ENCODE peak calls at places on chromosome 1, in nine cellular contexts. E, H, R, M, B, U, S, G and V are unnamed samples.

GRCh38 chr1:230416430-230416829 is 9.7 kb downstream of the PGBD5 start:
- DNase-seq in H (no peak), R (no peak), B (no peak), U (no peak), S (no peak), M (no peak), G (no peak), E (no peak), V (no peak)

GRCh38 chr1:12173631-12174121 is 6.9 kb downstream of the TNFRSF1B start:
- DNase-seq in U (peak), G (no peak), R (no peak), H (no peak), B (no peak), M (peak), E (no peak), S (no peak), V (peak)

GRCh38 chr1:173431663-173432045 is 45.5 kb upstream of the PRDX6 start:
- DNase-seq in R (no peak), H (no peak), M (no peak), E (no peak), U (no peak), G (no peak), B (no peak), S (no peak), V (no peak)

GRCh38 chr1:107787299-107787698 is 177.7 kb downstream of the VAV3 start:
- DNase-seq in U (no peak), G (no peak), M (peak), H (no peak), R (no peak), B (no peak), E (no peak), S (no peak), V (no peak)

GRCh38 chr1:59484090-59484489 is 187.2 kb downstream of the FGGY start:
- DNase-seq in U (no peak), E (no peak), M (no peak), R (peak), S (no peak), G (no peak), H (no peak), B (no peak), V (no peak)

GRCh38 chr1:75672528-75673393 is 51.7 kb upstream of the ACADM start:
- DNase-seq in G (no peak), M (no peak), H (no peak), B (no peak), E (no peak), R (peak), U (no peak), S (no peak), V (no peak)

GRCh38 chr1:183956559-183957188 is 80.9 kb downstream of the COLGALT2 start:
- DNase-seq in B (no peak), U (no peak), R (peak), H (peak), M (no peak), S (no peak), G (no peak), E (no peak), V (no peak)

GRCh38 chr1:81305997-81306452 is 494.7 kb upstream of the ADGRL2 start:
- DNase-seq in U (peak), H (no peak), E (no peak), S (no peak), M (no peak), B (peak), R (peak), G (peak), V (no peak)

GRCh38 chr1:159957824-159958268 is 3.8 kb upstream of the SLAMF9 start:
- DNase-seq in S (no peak), G (peak), U (no peak), H (no peak), R (no peak), E (peak), B (peak), M (peak), V (no peak)

GRCh38 chr1:2107586-2108212 is 57.5 kb downstream of the PRKCZ start:
- DNase-seq in E (no peak), M (no peak), U (no peak), G (no peak), H (no peak), B (no peak), S (no peak), R (no peak), V (no peak)